ENCODE peak calls at places on chromosome 3, in nine cellular contexts. I, Z, Y, P, R, B, M, D and A are unnamed samples.

GRCh38 chr3:177524742-177525141 is 327.5 kb upstream of the TBL1XR1 start:
- DNase-seq in I (no peak), Z (no peak), Y (no peak), P (no peak), R (no peak), B (no peak), M (no peak), D (no peak), A (no peak)

GRCh38 chr3:159266779-159267178 is 464.9 kb downstream of the MFSD1 start:
- DNase-seq in I (no peak), Z (peak; percentile 26), Y (peak; percentile 90), P (no peak), R (no peak), B (no peak), M (no peak), D (no peak), A (no peak)

GRCh38 chr3:159892171-159892791 is 96.4 kb upstream of the IL12A start:
- DNase-seq in I (no peak), Z (no peak), Y (no peak), P (no peak), R (no peak), B (no peak), M (no peak), D (peak; percentile 50), A (no peak)

GRCh38 chr3:32009957-32010356 is 28.4 kb downstream of the ZNF860 start:
- DNase-seq in I (no peak), Z (no peak), Y (no peak), P (no peak), R (no peak), B (no peak), M (no peak), D (no peak), A (no peak)

GRCh38 chr3:38524141-38524739 is 28.1 kb downstream of the EXOG start:
- DNase-seq in I (no peak), Z (no peak), Y (no peak), P (no peak), R (no peak), B (no peak), M (no peak), D (no peak), A (no peak)

GRCh38 chr3:105431171-105431570 is 64.5 kb downstream of the ALCAM start:
- DNase-seq in I (no peak), Z (no peak), Y (no peak), P (no peak), R (no peak), B (no peak), M (no peak), D (no peak), A (no peak)

GRCh38 chr3:123281929-123282328 is 80.2 kb downstream of the SEC22A start:
- DNase-seq in I (no peak), Z (no peak), Y (no peak), P (no peak), R (no peak), B (no peak), M (no peak), D (no peak), A (no peak)

GRCh38 chr3:170220871-170221270 is 1.4 kb upstream of the PRKCI start:
- DNase-seq in I (no peak), Z (no peak), Y (no peak), P (no peak), R (no peak), B (no peak), M (no peak), D (no peak), A (no peak)

DNA sequence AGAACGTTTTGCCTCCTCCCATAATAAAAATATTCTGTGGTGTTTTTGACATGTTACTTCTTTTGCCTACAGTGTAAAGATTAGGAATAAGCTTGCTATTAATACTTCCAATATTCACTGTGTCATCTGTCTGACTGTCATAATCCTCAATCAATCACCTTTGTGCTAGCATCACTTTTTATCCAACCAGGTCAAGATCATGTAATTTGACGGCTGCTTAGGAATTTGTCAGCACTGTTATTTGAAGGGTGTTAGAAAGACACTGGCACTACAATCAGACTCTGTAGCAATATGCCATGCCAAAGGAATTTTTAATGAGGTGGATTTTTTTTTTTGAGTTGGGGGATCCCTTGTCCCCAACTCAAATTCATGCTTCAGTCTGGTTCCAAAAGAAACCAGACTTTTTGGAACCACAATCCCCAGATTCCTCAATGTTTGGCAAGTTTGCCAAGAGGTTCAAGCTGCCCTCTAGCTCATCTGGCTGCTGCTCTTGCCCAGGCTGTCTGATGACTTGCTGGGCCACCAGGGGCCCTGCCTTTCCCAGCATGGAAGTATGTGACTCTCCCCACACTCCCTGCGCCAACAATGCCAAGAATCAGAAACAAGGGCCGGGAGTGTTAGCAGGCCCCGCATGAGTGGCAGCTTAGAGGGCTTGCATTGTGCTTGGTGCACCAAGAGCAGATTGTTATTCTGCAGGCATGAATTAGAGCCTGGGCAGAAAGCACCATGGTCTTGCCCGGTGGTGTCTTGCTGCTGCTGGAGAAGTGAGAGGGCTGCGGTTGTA is 58.6 kb upstream of the TSC22D2 start:
- DNase-seq in I (no peak), Z (no peak), Y (no peak), P (no peak), R (no peak), B (no peak), M (no peak), D (peak; percentile 58), A (no peak)
- H3K4me3 ChIP-seq in I (no peak overlapping the region), Z (no peak overlapping the region), Y (no peak overlapping the region), P (no peak overlapping the region), R (no peak overlapping the region), B (no peak overlapping the region), M (no peak overlapping the region), D (no peak overlapping the region), A (no peak overlapping the region)

GRCh38 chr3:184598220-184598927 is 36.8 kb downstream of the EPHB3 start:
- DNase-seq in I (no peak), Z (no peak), Y (no peak), P (no peak), R (no peak), B (no peak), M (no peak), D (no peak), A (no peak)

GRCh38 chr3:184599143-184599542 is 37.6 kb downstream of the EPHB3 start:
- DNase-seq in I (no peak), Z (no peak), Y (no peak), P (no peak), R (no peak), B (no peak), M (no peak), D (no peak), A (no peak)

GRCh38 chr3:184601576-184602405 is 40.2 kb downstream of the EPHB3 start:
- DNase-seq in I (no peak), Z (no peak), Y (no peak), P (no peak), R (no peak), B (no peak), M (no peak), D (no peak), A (no peak)

GRCh38 chr3:184602406-184603155 is 41.0 kb downstream of the EPHB3 start:
- DNase-seq in I (no peak), Z (no peak), Y (peak; percentile 45), P (no peak), R (no peak), B (no peak), M (no peak), D (no peak), A (no peak)

DNA sequence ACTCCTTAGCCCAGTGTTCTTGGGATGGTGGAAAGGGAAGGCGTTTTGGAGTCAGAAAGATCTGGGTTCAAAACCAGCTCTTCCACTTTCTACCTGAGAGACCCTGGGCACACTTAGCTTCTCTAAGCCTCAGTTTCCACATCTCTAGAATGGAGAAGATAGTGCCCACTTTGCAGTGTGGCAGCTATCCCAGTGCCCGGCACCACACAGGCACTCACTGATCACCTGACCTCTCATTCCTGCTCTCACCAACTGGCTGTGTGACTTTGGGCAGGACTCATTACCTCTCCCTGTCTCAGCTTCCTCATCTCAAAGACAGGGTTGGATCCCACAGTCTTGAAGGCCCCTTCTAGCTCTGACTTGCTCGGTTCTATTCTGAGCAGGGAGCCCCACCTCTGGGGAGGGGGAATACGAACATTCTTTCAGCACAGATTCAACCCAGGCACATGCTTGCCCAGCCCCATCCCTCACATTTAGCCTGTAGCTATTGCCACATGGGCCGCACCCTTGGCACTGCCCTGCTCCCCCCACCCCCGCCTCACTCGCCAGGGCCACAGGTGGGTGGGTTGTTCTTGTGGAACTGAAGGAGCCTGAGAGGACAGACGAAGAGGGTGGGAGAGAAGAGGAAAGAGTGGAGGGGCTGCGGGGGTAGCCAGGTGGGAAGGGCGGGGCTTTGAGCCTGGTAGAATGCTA is 39.2 kb downstream of the EPHB3 start:
- DNase-seq in I (no peak), Z (no peak), Y (no peak), P (no peak), R (no peak), B (no peak), M (no peak), D (peak; percentile 40), A (no peak)
- TF ChIP-seq POLR2AphosphoS5 in I (no peak), Z (no peak), Y (no peak), P (no peak), R (no peak), B (no peak), M (no peak), D (no peak), A (no peak)

DNA sequence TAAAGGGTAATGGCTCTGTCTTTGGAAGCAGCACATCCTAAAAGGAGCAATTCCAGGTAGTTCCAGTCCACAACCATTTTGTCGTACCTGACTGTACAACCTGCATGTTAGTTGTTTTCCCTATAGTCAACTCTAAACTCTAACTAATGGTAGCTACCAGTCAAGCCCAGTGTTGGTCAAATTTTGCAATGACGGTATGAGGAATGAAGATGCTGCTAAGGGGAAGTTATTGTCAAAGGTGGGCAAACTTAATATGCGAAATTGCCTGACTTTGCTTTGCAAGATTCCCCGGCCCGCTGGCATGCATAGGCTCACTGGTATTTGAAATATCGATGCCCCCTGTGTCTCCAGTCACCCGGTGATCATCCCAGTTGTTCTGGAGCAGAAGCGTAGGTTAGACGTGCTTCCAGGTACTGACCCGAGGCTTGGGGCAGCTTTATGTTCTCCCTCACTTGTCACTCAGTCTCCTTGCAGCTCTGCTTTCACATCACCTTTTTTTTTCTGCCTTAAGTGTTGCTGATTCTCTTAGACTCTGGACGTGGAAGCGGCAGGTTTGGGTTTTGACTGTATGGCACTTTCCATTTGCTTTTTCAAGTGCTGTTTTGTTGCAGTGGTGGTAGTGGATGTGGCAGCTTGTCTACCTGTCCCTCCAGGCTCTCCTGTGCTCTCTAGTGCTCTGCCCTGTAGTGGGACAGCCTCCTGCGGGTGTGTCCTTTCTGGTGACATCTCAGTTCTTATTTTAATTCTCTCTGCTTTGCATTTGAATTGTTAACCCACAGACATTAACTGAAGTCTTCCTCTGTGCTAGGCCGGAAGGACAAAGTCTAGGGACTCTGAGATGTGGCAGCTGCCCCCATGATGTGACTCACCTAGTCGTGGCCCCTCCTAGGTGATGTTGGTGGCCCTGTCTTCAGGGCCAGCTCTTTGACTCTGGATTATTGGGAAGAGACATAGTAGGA is 95.8 kb upstream of the UMPS start:
- DNase-seq in I (peak; percentile 66), Z (no peak), Y (peak; percentile 55), P (no peak), R (no peak), B (no peak), M (no peak), D (no peak), A (no peak)
- H3K27me3 ChIP-seq in I (no peaks in the 10 kb centered on the region), Z (no peaks in the 10 kb centered on the region), Y (no peaks in the 10 kb centered on the region), P (no peaks in the 10 kb centered on the region), R (no peaks in the 10 kb centered on the region), B (no peaks in the 10 kb centered on the region), M (no peaks in the 10 kb centered on the region), D (no peaks in the 10 kb centered on the region), A (peaks cover 37% of the 10 kb centered on the region)

DNA sequence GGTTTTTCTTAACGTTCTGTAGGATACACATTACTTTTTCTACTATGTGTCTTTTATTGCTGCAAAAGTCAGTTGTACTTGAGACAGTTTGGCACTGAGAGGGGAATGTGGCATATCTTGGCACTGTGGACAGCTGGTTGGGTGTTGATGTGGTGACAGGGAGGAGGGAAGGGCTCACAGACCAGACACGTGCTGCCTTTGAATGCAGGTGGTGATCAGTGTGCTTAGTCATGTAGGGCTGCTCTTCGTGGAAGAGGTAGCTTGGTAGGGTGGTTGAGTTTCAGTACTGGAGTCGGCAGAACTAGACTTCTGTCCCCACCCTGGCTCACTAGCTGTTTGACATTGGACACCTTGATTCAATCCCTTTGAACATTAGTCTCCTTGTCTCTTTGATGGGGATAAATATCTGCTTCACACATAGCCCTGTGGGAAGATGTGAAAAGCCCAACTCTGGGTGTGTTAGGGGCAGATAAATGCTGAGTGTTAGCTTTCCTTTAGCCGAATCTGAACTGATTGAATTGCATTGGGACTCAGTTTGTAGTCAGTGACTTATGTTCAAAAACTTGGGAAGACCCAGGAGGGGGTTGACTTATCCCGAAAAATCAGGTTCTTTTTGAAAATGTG is 108.4 kb downstream of the PTPRG start:
- DNase-seq in I (peak; percentile 50), Z (no peak), Y (no peak), P (no peak), R (no peak), B (no peak), M (no peak), D (no peak), A (no peak)
- H3K4me3 ChIP-seq in I (no peak overlapping the region), Z (no peak overlapping the region), Y (no peak overlapping the region), P (no peak overlapping the region), R (no peak overlapping the region), B (no peak overlapping the region), M (no peak overlapping the region), D (no peak overlapping the region), A (no peak overlapping the region)